ENCODE peak calls at places on chromosomes 2 and 18, in eight cellular contexts. P is colonic mucosa, K is heart right ventricle, G is Peyer's patch, S is HCT116, W is K562, T is PC-3, U is psoas muscle. I is an unnamed sample.

GRCh38 chr18:24466766-24467165 is 6.3 kb downstream of the HRH4 start:
- DNase-seq in T (no peak), W (no peak), S (no peak), U (no peak), K (no peak), G (no peak), P (no peak), I (no peak)

GRCh38 chr2:14756122-14756541 is 123.6 kb downstream of the LRATD1 start:
- DNase-seq in P (no peak), S (no peak), T (peak; percentile 28), K (no peak), U (no peak), W (no peak), G (no peak), I (no peak)

GRCh38 chr2:8412586-8412985 is 269.3 kb upstream of the ID2 start:
- DNase-seq in K (no peak), G (no peak), U (peak; percentile 70), P (no peak), W (no peak), S (no peak), T (no peak), I (no peak)

GRCh38 chr2:150400849-150401248 is 86.6 kb downstream of the RND3 start:
- DNase-seq in K (no peak), T (no peak), P (no peak), G (no peak), S (no peak), W (no peak), U (no peak), I (no peak)

GRCh38 chr2:52264488-52264887 is 1232.6 kb upstream of the NRXN1 start:
- DNase-seq in W (no peak), G (no peak), T (no peak), S (no peak), U (no peak), K (no peak), P (no peak), I (no peak)

GRCh38 chr18:25164837-25165791 is 186.9 kb downstream of the ZNF521 start:
- DNase-seq in K (no peak), G (no peak), U (no peak), S (no peak), T (no peak), W (no peak), P (no peak), I (no peak)

GRCh38 chr2:224039080-224039769 is at the start of gene SERPINE2:
- DNase-seq in S (peak; percentile 52), U (peak; percentile 52), W (no peak), T (peak; percentile 69), P (peak; percentile 59), K (peak; percentile 43), G (peak; percentile 70), I (peak; percentile 77)

GRCh38 chr2:221434155-221434554 is 137.9 kb downstream of the EPHA4 start:
- DNase-seq in T (no peak), K (no peak), W (no peak), G (no peak), S (no peak), P (no peak), U (no peak), I (no peak)

GRCh38 chr2:5494212-5494611 is 198.0 kb upstream of the SOX11 start:
- DNase-seq in K (no peak), W (no peak), G (no peak), P (no peak), T (no peak), S (no peak), U (no peak), I (no peak)

GRCh38 chr2:42025151-42025582 is 22.7 kb upstream of the PKDCC start:
- DNase-seq in K (peak; percentile 71), G (no peak), T (no peak), U (peak; percentile 29), S (no peak), W (no peak), P (no peak), I (no peak)

GRCh38 chr2:236743623-236744280 is 174.1 kb downstream of the ACKR3 start:
- DNase-seq in S (no peak), G (no peak), P (no peak), T (no peak), K (no peak), U (no peak), W (no peak), I (no peak)

GRCh38 chr2:101361079-101361478 is 26.2 kb downstream of the CREG2 start:
- DNase-seq in U (no peak), W (no peak), S (no peak), P (no peak), T (no peak), K (no peak), G (no peak), I (no peak)

GRCh38 chr2:113376935-113377445 is 60.5 kb upstream of the ZNG1B start:
- DNase-seq in G (no peak), T (no peak), K (no peak), U (no peak), P (no peak), W (no peak), S (no peak), I (no peak)

GRCh38 chr2:157441072-157441454 is 2.8 kb downstream of the CYTIP start:
- DNase-seq in K (peak; percentile 21), U (no peak), S (no peak), P (no peak), G (no peak), W (no peak), T (no peak), I (no peak)

GRCh38 chr2:199261221-199261620 is 196.5 kb downstream of the SATB2 start:
- DNase-seq in U (no peak), P (no peak), W (no peak), G (no peak), K (no peak), T (peak; percentile 82), S (peak; percentile 6), I (peak; percentile 27)

GRCh38 chr2:159225025-159226016 is 61.2 kb downstream of the WDSUB1 start:
- DNase-seq in U (no peak), W (no peak), K (peak; percentile 60), G (no peak), P (no peak), T (no peak), S (no peak), I (no peak)

GRCh38 chr2:131054488-131054887 is 38.8 kb downstream of the FAM168B start:
- DNase-seq in G (no peak), P (no peak), U (no peak), T (no peak), S (no peak), W (no peak), K (no peak), I (no peak)

GRCh38 chr18:79857082-79857661 is 59.4 kb downstream of the KCNG2 start:
- DNase-seq in U (no peak), P (peak; percentile 9), T (no peak), S (no peak), K (no peak), W (no peak), G (peak; percentile 24), I (no peak)

GRCh38 chr18:70176537-70176936 is 28.9 kb downstream of the RTTN start:
- DNase-seq in T (no peak), G (no peak), S (no peak), P (no peak), K (no peak), W (peak; percentile 9), U (no peak), I (no peak)

GRCh38 chr18:70175216-70175615 is 30.3 kb downstream of the RTTN start:
- DNase-seq in S (no peak), U (no peak), W (no peak), T (no peak), K (no peak), P (no peak), G (no peak), I (no peak)

GRCh38 chr18:70169747-70170146 is 35.7 kb downstream of the RTTN start:
- DNase-seq in W (no peak), G (no peak), P (no peak), K (no peak), U (no peak), T (no peak), S (no peak), I (no peak)

GRCh38 chr18:70166668-70167067 is 38.8 kb downstream of the RTTN start:
- DNase-seq in W (no peak), T (no peak), U (no peak), G (no peak), S (no peak), P (no peak), K (no peak), I (no peak)

GRCh38 chr18:70172225-70172624 is 33.3 kb downstream of the RTTN start:
- DNase-seq in K (no peak), T (peak; percentile 30), P (no peak), U (no peak), W (no peak), G (no peak), S (no peak), I (peak; percentile 4)
- TF ChIP-seq CTCF in K (peak; percentile 37), T (peak; percentile 69), P (no peak), U (peak; percentile 25), W (no peak), G (peak; percentile 17), S (peak; percentile 63), I (peak; percentile 18)

GRCh38 chr2:40352321-40353099 is 99.4 kb downstream of the SLC8A1 start:
- DNase-seq in T (peak; percentile 36), S (no peak), P (no peak), G (no peak), K (no peak), W (no peak), U (no peak), I (peak; percentile 57)
- H3K27ac ChIP-seq in T (no peak overlapping the region), S (no peak overlapping the region), P (no peak overlapping the region), G (peak overlapping the region; percentile 41), K (peak overlapping the region; percentile 75), W (no peak overlapping the region), U (no peak overlapping the region), I (no peak overlapping the region)

DNA sequence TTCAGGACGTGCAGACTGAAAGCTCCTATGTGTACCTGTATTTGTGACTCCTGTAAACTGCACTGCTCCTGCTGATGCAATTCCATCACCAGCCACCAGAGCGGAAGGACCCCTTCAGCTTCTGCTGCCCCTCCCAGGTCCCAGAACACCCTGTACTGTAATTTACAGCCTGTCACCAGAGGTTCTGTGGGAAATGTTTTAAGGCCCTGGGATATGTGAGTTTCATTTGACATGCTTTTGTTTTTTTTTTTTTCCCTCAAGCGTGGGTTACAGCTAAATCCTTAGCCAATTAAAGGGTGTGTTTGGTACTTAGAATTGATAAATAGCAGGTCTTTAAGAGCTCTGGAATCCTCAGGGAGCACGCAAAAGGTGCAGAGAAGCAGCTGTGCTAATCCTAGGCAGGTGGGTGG is 79.4 kb downstream of the KCTD1 start:
- DNase-seq in G (no peak), P (no peak), T (peak; percentile 42), U (no peak), W (peak; percentile 69), S (no peak), K (no peak), I (no peak)
- TF ChIP-seq CTCF in G (no peak), P (peak; percentile 37), T (peak; percentile 61), U (peak; percentile 33), W (peak; percentile 80), S (peak; percentile 76), K (peak; percentile 43), I (peak; percentile 59)

GRCh38 chr2:9721346-9721745 is 90.5 kb upstream of the YWHAQ start:
- DNase-seq in U (no peak), T (no peak), G (peak; percentile 7), W (peak; percentile 45), P (no peak), K (no peak), S (no peak), I (no peak)
- H3K27ac ChIP-seq in U (no peak overlapping the region), T (no peak overlapping the region), G (no peak overlapping the region), W (no peak overlapping the region), P (no peak overlapping the region), K (no peak overlapping the region), S (no peak overlapping the region), I (no peak overlapping the region)

I was measured in RWPE1.